ENCODE peak calls at places on chromosomes 3 and 15, in five cellular contexts. One of them, this sample, is unnamed.

GRCh38 chr15:90232941-90233700 is 620 bp downstream of the CIB1 start:
- DNase-seq in Panc1: no peak
- DNase-seq in PC-3: peak; percentile 60
- DNase-seq in PC-9: peak; percentile 79
- DNase-seq in tibial artery: peak; percentile 79
- DNase-seq in this sample: peak; percentile 83

GRCh38 chr15:68053701-68053996 is 466 bp upstream of the PIAS1 start:
- DNase-seq in PC-3: no peak
- DNase-seq in tibial artery: no peak
- DNase-seq in Panc1: no peak
- DNase-seq in PC-9: no peak
- DNase-seq in this sample: no peak

GRCh38 chr3:31550452-31551251 is 17.9 kb downstream of the STT3B start:
- DNase-seq in PC-9: no peak
- DNase-seq in Panc1: no peak
- DNase-seq in PC-3: peak; percentile 64
- DNase-seq in tibial artery: no peak
- DNase-seq in this sample: no peak

GRCh38 chr15:70035719-70036077 is 62.0 kb downstream of the TLE3 start:
- DNase-seq in Panc1: no peak
- DNase-seq in PC-3: no peak
- DNase-seq in PC-9: no peak
- DNase-seq in tibial artery: peak; percentile 39
- DNase-seq in this sample: peak; percentile 54

GRCh38 chr3:14660942-14661341 is 9.4 kb downstream of the CCDC174 start:
- DNase-seq in Panc1: no peak
- DNase-seq in PC-3: no peak
- DNase-seq in PC-9: no peak
- DNase-seq in tibial artery: no peak
- DNase-seq in this sample: no peak

GRCh38 chr3:183224581-183224980 is 28.5 kb upstream of the B3GNT5 start:
- DNase-seq in Panc1: no peak
- DNase-seq in PC-3: no peak
- DNase-seq in PC-9: no peak
- DNase-seq in tibial artery: no peak
- DNase-seq in this sample: no peak

GRCh38 chr15:95409924-95410323 is 920.6 kb upstream of the NR2F2 start:
- DNase-seq in PC-9: no peak
- DNase-seq in Panc1: no peak
- DNase-seq in PC-3: no peak
- DNase-seq in tibial artery: no peak
- DNase-seq in this sample: no peak

GRCh38 chr3:152245498-152246175 is 23.1 kb upstream of the MBNL1 start:
- DNase-seq in PC-9: no peak
- DNase-seq in Panc1: no peak
- DNase-seq in PC-3: no peak
- DNase-seq in tibial artery: no peak
- DNase-seq in this sample: no peak

GRCh38 chr3:50258979-50259378 is 10.0 kb upstream of the SEMA3B start:
- DNase-seq in tibial artery: no peak
- DNase-seq in Panc1: no peak
- DNase-seq in PC-9: no peak
- DNase-seq in PC-3: no peak
- DNase-seq in this sample: no peak

GRCh38 chr15:52552303-52552702 is 16.5 kb downstream of the ARPP19 start:
- DNase-seq in tibial artery: no peak
- DNase-seq in PC-3: no peak
- DNase-seq in PC-9: no peak
- DNase-seq in Panc1: no peak
- DNase-seq in this sample: no peak

GRCh38 chr3:69579527-69580165 is 159.6 kb upstream of the MITF start:
- DNase-seq in Panc1: no peak
- DNase-seq in PC-9: no peak
- DNase-seq in tibial artery: no peak
- DNase-seq in PC-3: no peak
- DNase-seq in this sample: no peak

GRCh38 chr15:43519207-43519606 is 1.8 kb downstream of the MAP1A start:
- DNase-seq in PC-9: no peak
- DNase-seq in Panc1: no peak
- DNase-seq in tibial artery: no peak
- DNase-seq in PC-3: no peak
- DNase-seq in this sample: no peak

GRCh38 chr3:88195951-88196434 is 46.2 kb downstream of the C3orf38 start:
- DNase-seq in PC-3: no peak
- DNase-seq in PC-9: no peak
- DNase-seq in tibial artery: no peak
- DNase-seq in Panc1: no peak
- DNase-seq in this sample: no peak

GRCh38 chr15:42723068-42723467 is 13.9 kb downstream of the CDAN1 start:
- DNase-seq in PC-9: no peak
- DNase-seq in PC-3: peak; percentile 21
- DNase-seq in Panc1: no peak
- DNase-seq in tibial artery: no peak
- DNase-seq in this sample: no peak

GRCh38 chr3:117127147-117127546 is 417.6 kb downstream of the TUSC7 start:
- DNase-seq in tibial artery: no peak
- DNase-seq in Panc1: no peak
- DNase-seq in PC-3: no peak
- DNase-seq in PC-9: no peak
- DNase-seq in this sample: no peak

GRCh38 chr15:41017051-41017735 is 63.9 kb downstream of the CHAC1 start:
- DNase-seq in PC-3: no peak
- DNase-seq in tibial artery: no peak
- DNase-seq in PC-9: no peak
- DNase-seq in Panc1: no peak
- DNase-seq in this sample: no peak

GRCh38 chr3:184565421-184566211 is 4.0 kb downstream of the EPHB3 start:
- DNase-seq in Panc1: no peak
- DNase-seq in tibial artery: no peak
- DNase-seq in PC-3: peak; percentile 97
- DNase-seq in PC-9: peak; percentile 95
- DNase-seq in this sample: no peak

GRCh38 chr3:55066406-55067128 is 138.7 kb upstream of the LRTM1 start:
- DNase-seq in PC-9: no peak
- DNase-seq in Panc1: no peak
- DNase-seq in tibial artery: no peak
- DNase-seq in PC-3: no peak
- DNase-seq in this sample: no peak

GRCh38 chr15:56943398-56943797 is 25.0 kb downstream of the TCF12 start:
- DNase-seq in Panc1: no peak
- DNase-seq in PC-9: no peak
- DNase-seq in PC-3: no peak
- DNase-seq in tibial artery: no peak
- DNase-seq in this sample: no peak

GRCh38 chr3:197002701-197003454 is 26.7 kb downstream of the MELTF start:
- DNase-seq in Panc1: no peak
- DNase-seq in PC-3: peak; percentile 88
- DNase-seq in tibial artery: peak; percentile 81
- DNase-seq in PC-9: peak; percentile 68
- DNase-seq in this sample: peak; percentile 85

GRCh38 chr3:32401541-32402052 is 9.9 kb downstream of the CMTM7 start:
- DNase-seq in Panc1: no peak
- DNase-seq in PC-9: peak; percentile 67
- DNase-seq in PC-3: peak; percentile 87
- DNase-seq in tibial artery: peak; percentile 90
- DNase-seq in this sample: peak; percentile 87

GRCh38 chr3:4772171-4772804 is 206.9 kb upstream of the BHLHE40 start:
- DNase-seq in Panc1: no peak
- DNase-seq in PC-9: no peak
- DNase-seq in PC-3: peak; percentile 27
- DNase-seq in tibial artery: peak; percentile 93
- DNase-seq in this sample: peak; percentile 93

GRCh38 chr3:42605550-42606173 is 5.2 kb downstream of the NKTR start:
- DNase-seq in tibial artery: no peak
- DNase-seq in Panc1: no peak
- DNase-seq in PC-9: no peak
- DNase-seq in PC-3: no peak
- DNase-seq in this sample: no peak

GRCh38 chr3:177224406-177224805 is 27.1 kb upstream of the TBL1XR1 start:
- DNase-seq in PC-9: no peak
- DNase-seq in tibial artery: no peak
- DNase-seq in Panc1: no peak
- DNase-seq in PC-3: no peak
- DNase-seq in this sample: no peak

GRCh38 chr3:138331143-138331894 is 1.7 kb upstream of the NME9 start:
- DNase-seq in PC-9: no peak
- DNase-seq in PC-3: peak; percentile 6
- DNase-seq in Panc1: no peak
- DNase-seq in tibial artery: no peak
- DNase-seq in this sample: no peak

GRCh38 chr3:19060404-19060803 is 87.9 kb upstream of the KCNH8 start:
- DNase-seq in PC-9: no peak
- DNase-seq in Panc1: no peak
- DNase-seq in tibial artery: no peak
- DNase-seq in PC-3: peak; percentile 34
- DNase-seq in this sample: no peak

GRCh38 chr3:126612464-126613205 is 42.3 kb downstream of the TXNRD3 start:
- DNase-seq in PC-3: no peak
- DNase-seq in tibial artery: no peak
- DNase-seq in PC-9: no peak
- DNase-seq in Panc1: no peak
- DNase-seq in this sample: no peak

GRCh38 chr3:39429466-39429865 is 22.9 kb downstream of the RPSA start:
- DNase-seq in PC-3: no peak
- DNase-seq in tibial artery: no peak
- DNase-seq in Panc1: no peak
- DNase-seq in PC-9: no peak
- DNase-seq in this sample: no peak

GRCh38 chr3:136955813-136956212 is 2.0 kb upstream of the IL20RB start:
- DNase-seq in PC-9: peak; percentile 57
- DNase-seq in Panc1: peak; percentile 51
- DNase-seq in PC-3: peak; percentile 68
- DNase-seq in tibial artery: no peak
- DNase-seq in this sample: no peak

GRCh38 chr15:89937365-89938355 is 24.9 kb upstream of the ARPIN start:
- DNase-seq in PC-3: peak; percentile 82
- DNase-seq in Panc1: no peak
- DNase-seq in tibial artery: no peak
- DNase-seq in PC-9: no peak
- DNase-seq in this sample: no peak

GRCh38 chr15:39919396-39919739 is 698 bp downstream of the GPR176 start:
- DNase-seq in PC-3: no peak
- DNase-seq in PC-9: no peak
- DNase-seq in Panc1: no peak
- DNase-seq in tibial artery: no peak
- DNase-seq in this sample: no peak

GRCh38 chr3:137032465-137033120 is 74.8 kb downstream of the IL20RB start:
- DNase-seq in PC-9: peak; percentile 80
- DNase-seq in PC-3: peak; percentile 76
- DNase-seq in tibial artery: peak; percentile 90
- DNase-seq in Panc1: peak; percentile 79
- DNase-seq in this sample: peak; percentile 92

GRCh38 chr3:177554900-177555759 is 357.8 kb upstream of the TBL1XR1 start:
- DNase-seq in Panc1: no peak
- DNase-seq in PC-3: peak; percentile 53
- DNase-seq in tibial artery: no peak
- DNase-seq in PC-9: peak; percentile 41
- DNase-seq in this sample: no peak

GRCh38 chr3:192435241-192435640 is 292.1 kb downstream of the FGF12 start:
- DNase-seq in PC-9: no peak
- DNase-seq in PC-3: no peak
- DNase-seq in tibial artery: no peak
- DNase-seq in Panc1: no peak
- DNase-seq in this sample: no peak

GRCh38 chr15:99906356-99906755 is 173.1 kb upstream of the LYSMD4 start:
- DNase-seq in PC-9: no peak
- DNase-seq in PC-3: no peak
- DNase-seq in tibial artery: no peak
- DNase-seq in Panc1: no peak
- DNase-seq in this sample: no peak

GRCh38 chr15:64443016-64443415 is 17.4 kb upstream of the ZNF609 start:
- DNase-seq in PC-3: no peak
- DNase-seq in Panc1: no peak
- DNase-seq in tibial artery: no peak
- DNase-seq in PC-9: no peak
- DNase-seq in this sample: no peak
- H3K27ac ChIP-seq in PC-3: peak overlapping the region; percentile 55
- H3K27ac ChIP-seq in Panc1: no peak overlapping the region
- H3K27ac ChIP-seq in tibial artery: no peak overlapping the region
- H3K27ac ChIP-seq in PC-9: peak overlapping the region; percentile 82
- H3K27ac ChIP-seq in this sample: peak overlapping the region; percentile 64

GRCh38 chr3:171459130-171459941 is 869 bp downstream of the TNIK start:
- DNase-seq in PC-3: peak; percentile 48
- DNase-seq in PC-9: peak; percentile 56
- DNase-seq in tibial artery: peak; percentile 67
- DNase-seq in Panc1: no peak
- DNase-seq in this sample: peak; percentile 71
- H3K4me1 ChIP-seq in PC-3: peaks cover 30% of the 10 kb centered on the region
- H3K4me1 ChIP-seq in PC-9: peaks cover 46% of the 10 kb centered on the region
- H3K4me1 ChIP-seq in tibial artery: peaks cover 7% of the 10 kb centered on the region
- H3K4me1 ChIP-seq in Panc1: peaks cover 17% of the 10 kb centered on the region
- H3K4me1 ChIP-seq in this sample: peaks cover 42% of the 10 kb centered on the region

DNA sequence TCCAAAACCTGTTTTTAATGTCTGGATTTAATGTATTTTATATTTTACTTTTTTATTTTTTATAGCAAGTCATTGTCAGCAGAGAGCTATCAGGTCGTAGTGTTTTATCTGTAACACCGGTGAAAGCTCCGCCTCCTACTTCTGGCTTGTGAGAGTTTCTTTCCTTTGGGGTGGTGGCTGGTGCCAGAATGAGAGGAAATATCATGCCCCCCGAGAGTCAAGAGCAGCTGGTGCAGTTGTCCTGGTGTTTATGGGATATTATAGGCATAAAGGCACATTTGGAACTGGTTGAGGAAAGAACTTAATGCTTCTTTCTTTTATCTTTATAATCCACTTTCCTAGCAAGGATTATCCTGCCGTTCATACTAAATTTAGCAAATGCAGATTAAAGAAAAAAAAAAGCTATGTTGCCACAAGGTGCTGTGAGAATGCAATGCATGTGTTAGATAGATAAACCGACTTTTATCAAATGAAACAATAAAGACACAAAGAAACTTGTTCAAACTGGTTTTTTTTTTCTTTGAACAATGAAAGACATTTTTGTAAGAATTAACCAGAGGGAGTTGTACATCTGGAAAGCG is 260.1 kb upstream of the PLSCR5 start:
- DNase-seq in Panc1: no peak
- DNase-seq in PC-3: no peak
- DNase-seq in tibial artery: no peak
- DNase-seq in PC-9: no peak
- DNase-seq in this sample: no peak
- H3K27ac ChIP-seq in Panc1: no peak overlapping the region
- H3K27ac ChIP-seq in PC-3: no peak overlapping the region
- H3K27ac ChIP-seq in tibial artery: no peak overlapping the region
- H3K27ac ChIP-seq in PC-9: no peak overlapping the region
- H3K27ac ChIP-seq in this sample: no peak overlapping the region

DNA sequence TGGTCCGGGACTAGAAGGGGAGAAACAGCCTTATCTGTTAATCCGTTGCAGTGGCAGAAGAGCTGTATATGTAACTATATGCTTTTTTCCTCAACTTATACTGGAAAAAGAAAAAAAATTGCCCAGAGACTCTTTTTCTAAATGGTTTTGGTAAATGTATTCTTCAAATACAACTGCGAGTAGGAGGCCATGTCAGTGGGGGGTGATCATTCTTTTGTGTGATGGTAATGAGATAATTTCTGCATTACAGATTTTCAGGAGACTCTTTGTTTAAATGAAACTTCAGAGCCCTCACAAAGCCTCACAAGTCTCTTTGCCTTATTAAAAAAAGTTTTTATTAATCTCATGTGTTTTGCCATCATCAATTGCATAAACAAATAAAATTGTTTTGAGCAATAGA is 116.5 kb downstream of the FNDC3B start:
- DNase-seq in Panc1: no peak
- DNase-seq in PC-3: no peak
- DNase-seq in PC-9: no peak
- DNase-seq in tibial artery: no peak
- DNase-seq in this sample: no peak
- H3K4me1 ChIP-seq in Panc1: peaks cover 95% of the 10 kb centered on the region
- H3K4me1 ChIP-seq in PC-3: peaks cover 74% of the 10 kb centered on the region
- H3K4me1 ChIP-seq in PC-9: peaks cover 100% of the 10 kb centered on the region
- H3K4me1 ChIP-seq in tibial artery: peaks cover 61% of the 10 kb centered on the region
- H3K4me1 ChIP-seq in this sample: peaks cover 72% of the 10 kb centered on the region